ENCODE peak calls at places on chromosomes 7 and 10, in nine cellular contexts. U is T-helper 17 cell, B is uterus, Q is NCI-H1105, H is frontal cortex, K is right lobe of liver, Y is Panc1, N is EL, C is heart right ventricle. X is an unnamed sample.

GRCh38 chr10:93152136-93152535 is 78.4 kb downstream of the CYP26A1 start:
- DNase-seq in U (no peak), C (no peak), B (no peak), Q (no peak), H (no peak), N (peak), Y (no peak), K (no peak), X (no peak)

GRCh38 chr10:93894516-93895378 is 969 bp downstream of the SLC35G1 start:
- DNase-seq in N (peak), U (no peak), Y (no peak), K (no peak), B (no peak), C (no peak), Q (no peak), H (no peak), X (no peak)

GRCh38 chr10:96465599-96465998 is 48.1 kb downstream of the TLL2 start:
- DNase-seq in Y (no peak), U (no peak), H (no peak), Q (no peak), N (no peak), K (no peak), C (no peak), B (no peak), X (no peak)

GRCh38 chr7:30921951-30922401 is 10.3 kb downstream of the AQP1 start:
- DNase-seq in H (no peak), B (peak), C (peak), Q (no peak), N (no peak), Y (no peak), K (peak), U (peak), X (no peak)

GRCh38 chr7:154578351-154578750 is 424.6 kb downstream of the PAXIP1 start:
- DNase-seq in C (no peak), H (no peak), K (no peak), Q (no peak), N (no peak), B (no peak), U (no peak), Y (no peak), X (no peak)

GRCh38 chr10:21449288-21449966 is 76.1 kb downstream of the SKIDA1 start:
- DNase-seq in H (no peak), N (no peak), Y (no peak), C (no peak), B (no peak), U (no peak), Q (no peak), K (no peak), X (no peak)

GRCh38 chr7:152399344-152399743 is 36.5 kb downstream of the KMT2C start:
- DNase-seq in Y (no peak), U (no peak), H (no peak), N (no peak), Q (no peak), B (no peak), C (no peak), K (no peak), X (no peak)

GRCh38 chr7:22156205-22156604 is 200.7 kb downstream of the RAPGEF5 start:
- DNase-seq in N (peak), Q (no peak), C (no peak), K (no peak), B (no peak), U (no peak), Y (peak), H (no peak), X (no peak)

GRCh38 chr10:131869344-131869743 is 31.5 kb upstream of the PPP2R2D start:
- DNase-seq in H (no peak), C (no peak), B (no peak), Y (no peak), U (no peak), N (no peak), Q (no peak), K (no peak), X (no peak)

GRCh38 chr7:130897515-130898419 is 163.8 kb upstream of the KLF14 start:
- DNase-seq in Y (no peak), N (peak), K (no peak), H (no peak), C (no peak), Q (no peak), B (no peak), U (no peak), X (no peak)

GRCh38 chr10:92790449-92790848 is 57.9 kb upstream of the EXOC6 start:
- DNase-seq in Q (no peak), B (no peak), K (no peak), N (no peak), U (no peak), C (no peak), H (no peak), Y (no peak), X (no peak)

GRCh38 chr10:109762556-109762955 is 160.8 kb downstream of the XPNPEP1 start:
- DNase-seq in U (no peak), K (no peak), Y (no peak), C (no peak), B (no peak), N (no peak), Q (no peak), H (no peak), X (no peak)

GRCh38 chr7:70693690-70694356 is 438.1 kb upstream of the GALNT17 start:
- DNase-seq in H (peak), U (peak), K (peak), N (peak), C (peak), B (peak), Q (peak), Y (no peak), X (peak)

GRCh38 chr10:82249141-82249540 is 374.1 kb downstream of the NRG3 start:
- DNase-seq in N (no peak), Y (no peak), B (no peak), Q (no peak), C (no peak), K (no peak), U (no peak), H (no peak), X (no peak)

GRCh38 chr10:88676283-88677060 is 12.2 kb downstream of the LIPF start:
- DNase-seq in K (no peak), Y (no peak), B (no peak), C (no peak), N (no peak), Q (no peak), H (no peak), U (no peak), X (no peak)

GRCh38 chr7:29684787-29685650 is 121.3 kb upstream of the WIPF3 start:
- DNase-seq in U (no peak), N (peak), H (peak), C (peak), B (peak), Q (peak), Y (no peak), K (peak), X (peak)

GRCh38 chr7:131527462-131527861 is 29.0 kb downstream of the PODXL start:
- DNase-seq in C (no peak), H (no peak), K (no peak), Q (no peak), B (no peak), Y (no peak), N (no peak), U (no peak), X (no peak)

GRCh38 chr10:127003032-127003685 is 97.9 kb downstream of the DOCK1 start:
- DNase-seq in Q (no peak), N (no peak), C (no peak), B (no peak), H (no peak), Y (no peak), U (no peak), K (no peak), X (no peak)

GRCh38 chr10:15461353-15462108 is 90.4 kb upstream of the FAM171A1 start:
- DNase-seq in B (peak), C (peak), Q (no peak), Y (no peak), N (peak), H (no peak), K (no peak), U (no peak), X (peak)

GRCh38 chr10:79923145-79923544 is 25.8 kb downstream of the SFTPD start:
- DNase-seq in H (no peak), N (no peak), Q (no peak), K (no peak), Y (no peak), U (no peak), C (no peak), B (no peak), X (no peak)

GRCh38 chr7:54841772-54842707 is 83.0 kb upstream of the SEC61G start:
- DNase-seq in H (no peak), U (no peak), B (no peak), N (peak), Q (no peak), K (peak), C (peak), Y (no peak), X (peak)

GRCh38 chr7:41916450-41916927 is 213.6 kb upstream of the INHBA start:
- DNase-seq in Y (peak), N (peak), Q (no peak), C (no peak), B (peak), H (no peak), U (no peak), K (no peak), X (peak)

GRCh38 chr7:95687759-95688343 is 84.5 kb upstream of the DYNC1I1 start:
- DNase-seq in U (no peak), Q (no peak), H (no peak), N (peak), C (no peak), K (no peak), B (no peak), Y (peak), X (peak)

GRCh38 chr10:1896153-1896552 is 158.8 kb upstream of the ADARB2 start:
- DNase-seq in Q (no peak), N (no peak), Y (no peak), C (no peak), H (no peak), B (no peak), K (no peak), U (no peak), X (no peak)

GRCh38 chr10:80509403-80510161 is 28.1 kb upstream of the SH2D4B start:
- DNase-seq in C (no peak), Q (no peak), Y (no peak), N (peak), B (no peak), U (no peak), H (no peak), K (no peak), X (peak)

GRCh38 chr10:110279062-110279986 is 25.4 kb downstream of the SMNDC1 start:
- DNase-seq in Q (peak), H (no peak), C (no peak), Y (peak), U (peak), N (peak), B (peak), K (no peak), X (peak)

GRCh38 chr7:77362905-77363304 is 53.2 kb downstream of the GSAP start:
- DNase-seq in N (no peak), H (no peak), U (no peak), Q (no peak), Y (no peak), K (no peak), B (no peak), C (no peak), X (no peak)